ENCODE peak calls at places on chromosomes 7 and 10, in eight cellular contexts. B is activated effector memory CD4-positive, alpha-beta T cell treated with Interleukin-2 at 50 U/mL for 16 hours; Z is neuronal stem cell; K is activated T-cell treated with anti-CD3 and anti-CD28 coated beads for 1 hour; W is kidney tubule cell; U is effector memory CD4-positive, alpha-beta T cell; V is NCI-H1048; H is GM06990. N is an unnamed sample.

GRCh38 chr7:111232249-111233084 is 141.5 kb downstream of the LRRN3 start:
- DNase-seq in B (no peak), Z (no peak), K (no peak), W (peak; percentile 81), U (no peak), V (no peak), H (peak; percentile 22), N (no peak)

GRCh38 chr7:71439316-71439715 is 307.4 kb downstream of the GALNT17 start:
- DNase-seq in B (no peak), Z (no peak), K (no peak), W (no peak), U (no peak), V (no peak), H (no peak), N (peak; percentile 78)

GRCh38 chr10:113958631-113959382 is 84.9 kb upstream of the ADRB1 start:
- DNase-seq in B (no peak), Z (no peak), K (no peak), W (peak; percentile 97), U (no peak), V (no peak), H (no peak), N (peak; percentile 50)

GRCh38 chr7:116399808-116400207 is 99.7 kb upstream of the CAV2 start:
- DNase-seq in B (no peak), Z (no peak), K (no peak), W (peak; percentile 84), U (no peak), V (no peak), H (no peak), N (no peak)

GRCh38 chr10:13414855-13415254 is 66.8 kb upstream of the SEPHS1 start:
- DNase-seq in B (no peak), Z (no peak), K (no peak), W (peak; percentile 40), U (no peak), V (no peak), H (no peak), N (no peak)

GRCh38 chr7:100694196-100694745 is at the start of gene GIGYF1:
- DNase-seq in B (peak; percentile 62), Z (no peak), K (peak; percentile 68), W (peak; percentile 71), U (peak; percentile 49), V (no peak), H (peak; percentile 81), N (peak; percentile 87)

GRCh38 chr10:26890956-26891355 is 30.2 kb upstream of the ABI1 start:
- DNase-seq in B (peak; percentile 8), Z (peak; percentile 45), K (peak; percentile 17), W (peak; percentile 78), U (no peak), V (peak; percentile 26), H (peak; percentile 22), N (peak; percentile 14)

GRCh38 chr7:52851547-52851946 is 183.9 kb upstream of the POM121L12 start:
- DNase-seq in B (no peak), Z (no peak), K (no peak), W (no peak), U (no peak), V (no peak), H (no peak), N (no peak)

GRCh38 chr10:33199731-33200130 is 134.7 kb downstream of the NRP1 start:
- DNase-seq in B (no peak), Z (no peak), K (no peak), W (peak; percentile 49), U (no peak), V (no peak), H (no peak), N (no peak)

GRCh38 chr10:108612485-108612884 is 1310.8 kb downstream of the XPNPEP1 start:
- DNase-seq in B (no peak), Z (no peak), K (no peak), W (no peak), U (no peak), V (no peak), H (no peak), N (no peak)

GRCh38 chr10:120950103-120950561 is 99.0 kb downstream of the WDR11 start:
- DNase-seq in B (no peak), Z (peak; percentile 53), K (no peak), W (peak; percentile 63), U (no peak), V (no peak), H (no peak), N (no peak)

GRCh38 chr10:119461380-119461779 is 81.1 kb downstream of the RGS10 start:
- DNase-seq in B (no peak), Z (no peak), K (no peak), W (peak; percentile 91), U (no peak), V (no peak), H (peak; percentile 38), N (no peak)

GRCh38 chr7:141511370-141512335 is 39.6 kb upstream of the AGK start:
- DNase-seq in B (no peak), Z (no peak), K (no peak), W (peak; percentile 45), U (no peak), V (no peak), H (no peak), N (peak; percentile 81)

N was measured in head of caudate nucleus.